ENCODE peak calls at places on chromosomes 1 and 21, in eight cellular contexts. C, B, Q, P, G, H, K and O are unnamed samples.

GRCh38 chr21:26280715-26281310 is 110.2 kb upstream of the APP start:
- DNase-seq in G (no peak), H (no peak), P (peak; percentile 100), C (no peak), B (peak; percentile 98), Q (peak; percentile 0), K (no peak), O (no peak)

GRCh38 chr21:25453524-25453923 is 153.8 kb downstream of the MRPL39 start:
- DNase-seq in H (no peak), Q (no peak), B (no peak), K (no peak), C (no peak), P (no peak), G (no peak), O (no peak)

GRCh38 chr1:183105449-183105848 is 80.6 kb upstream of the LAMC2 start:
- DNase-seq in H (no peak), B (no peak), G (no peak), K (no peak), P (no peak), Q (peak; percentile 74), C (no peak), O (no peak)

GRCh38 chr1:157110003-157110402 is 10.4 kb upstream of the ETV3L start:
- DNase-seq in C (no peak), B (no peak), P (no peak), Q (peak; percentile 17), K (no peak), G (no peak), H (no peak), O (no peak)

GRCh38 chr1:147541672-147542548 is 609 bp downstream of the BCL9 start:
- DNase-seq in Q (peak; percentile 23), G (peak; percentile 66), C (no peak), B (peak; percentile 66), P (peak; percentile 70), K (peak; percentile 74), H (peak; percentile 43), O (no peak)

GRCh38 chr1:32989160-32989894 is 24.7 kb upstream of the RNF19B start:
- DNase-seq in P (no peak), H (peak; percentile 71), B (no peak), K (no peak), C (no peak), G (no peak), Q (peak; percentile 99), O (peak; percentile 90)

GRCh38 chr1:44801491-44802305 is 1.5 kb downstream of the PLK3 start:
- DNase-seq in P (peak; percentile 66), G (peak; percentile 38), C (no peak), Q (no peak), B (no peak), H (no peak), K (no peak), O (no peak)

GRCh38 chr1:23906731-23907130 is 6.4 kb downstream of the CNR2 start:
- DNase-seq in H (no peak), P (no peak), C (no peak), K (no peak), G (no peak), B (no peak), Q (no peak), O (no peak)

GRCh38 chr1:30877205-30877912 is 31.2 kb downstream of the SDC3 start:
- DNase-seq in G (peak; percentile 48), Q (peak; percentile 80), P (no peak), K (no peak), B (no peak), H (peak; percentile 37), C (no peak), O (peak; percentile 82)

GRCh38 chr21:35478096-35479080 is 429.3 kb upstream of the RUNX1 start:
- DNase-seq in G (no peak), H (no peak), Q (peak; percentile 63), K (no peak), P (no peak), B (no peak), C (no peak), O (no peak)

GRCh38 chr1:113675299-113675698 is 84.0 kb downstream of the PHTF1 start:
- DNase-seq in P (no peak), B (no peak), G (no peak), C (no peak), Q (peak; percentile 50), K (no peak), H (no peak), O (no peak)

GRCh38 chr1:247007511-247008405 is at the start of gene ZNF695:
- DNase-seq in H (peak; percentile 83), P (peak; percentile 97), G (peak; percentile 92), Q (peak; percentile 94), K (peak; percentile 4), C (peak; percentile 94), B (peak; percentile 95), O (peak; percentile 77)

GRCh38 chr1:62285440-62285839 is 33.8 kb downstream of the KANK4 start:
- DNase-seq in C (no peak), K (no peak), Q (no peak), H (no peak), B (no peak), G (no peak), P (no peak), O (no peak)

GRCh38 chr1:172599912-172600311 is 59.0 kb upstream of the FASLG start:
- DNase-seq in Q (no peak), B (no peak), K (no peak), G (no peak), P (no peak), C (no peak), H (no peak), O (no peak)

GRCh38 chr1:119226880-119227279 is 86.4 kb upstream of the WARS2 start:
- DNase-seq in Q (peak; percentile 18), C (no peak), P (no peak), B (no peak), H (no peak), K (no peak), G (no peak), O (no peak)

GRCh38 chr21:35566874-35567273 is 493.5 kb downstream of the SETD4 start:
- DNase-seq in P (no peak), C (no peak), G (no peak), H (no peak), K (no peak), B (no peak), Q (no peak), O (no peak)

GRCh38 chr1:228150458-228151169 is 884 bp downstream of the GJC2 start:
- DNase-seq in B (no peak), P (peak; percentile 31), G (peak; percentile 57), K (no peak), C (no peak), Q (peak; percentile 94), H (no peak), O (peak; percentile 77)

GRCh38 chr21:38264581-38264980 is 7.8 kb downstream of the KCNJ15 start:
- DNase-seq in B (no peak), Q (no peak), C (no peak), P (no peak), G (no peak), H (no peak), K (no peak), O (no peak)

GRCh38 chr1:185559684-185560310 is 174.4 kb upstream of the HMCN1 start:
- DNase-seq in B (no peak), P (peak; percentile 45), C (peak; percentile 4), H (peak; percentile 67), Q (peak; percentile 58), G (peak; percentile 50), K (peak; percentile 30), O (peak; percentile 14)

GRCh38 chr1:36151845-36152203 is 2.5 kb upstream of the TRAPPC3 start:
- DNase-seq in Q (no peak), B (no peak), K (no peak), G (no peak), P (no peak), C (no peak), H (no peak), O (no peak)

GRCh38 chr1:55368698-55369097 is 153.5 kb upstream of the USP24 start:
- DNase-seq in Q (no peak), P (no peak), G (no peak), C (no peak), K (no peak), B (no peak), H (no peak), O (no peak)

GRCh38 chr1:116560704-116561490 is 9.9 kb downstream of the CD58 start:
- DNase-seq in H (no peak), P (no peak), G (no peak), K (no peak), Q (no peak), C (no peak), B (no peak), O (no peak)

GRCh38 chr1:40663324-40664166 is 1.9 kb downstream of the RIMS3 start:
- DNase-seq in K (peak; percentile 50), B (peak; percentile 100), Q (no peak), G (no peak), C (no peak), H (no peak), P (peak; percentile 84), O (no peak)